ENCODE peak calls at places on chromosomes 3 and 15, in seven cellular contexts. B, Z, N, H, Y, S and O are unnamed samples.

GRCh38 chr3:183155499-183155898 is 7.0 kb downstream of the LAMP3 start:
- DNase-seq in B (no peak), N (no peak), Y (no peak), S (no peak), H (no peak), Z (no peak), O (no peak)

GRCh38 chr15:78709263-78709882 is 68.4 kb upstream of the CHRNB4 start:
- DNase-seq in Z (peak; percentile 84), N (peak; percentile 50), B (peak; percentile 34), Y (peak; percentile 41), H (peak; percentile 59), S (peak; percentile 71), O (peak; percentile 64)

GRCh38 chr3:50620420-50620819 is 3.5 kb downstream of the MAPKAPK3 start:
- DNase-seq in Z (no peak), B (no peak), S (no peak), Y (no peak), N (no peak), H (no peak), O (no peak)

GRCh38 chr15:88894819-88895767 is at the start of gene HAPLN3:
- DNase-seq in Z (peak; percentile 79), N (peak; percentile 26), B (peak; percentile 40), H (peak; percentile 77), Y (peak; percentile 32), S (no peak), O (no peak)

GRCh38 chr3:30285188-30286006 is 321.0 kb upstream of the TGFBR2 start:
- DNase-seq in H (no peak), Z (no peak), Y (no peak), B (no peak), S (no peak), N (no peak), O (no peak)

GRCh38 chr15:78347586-78348543 is 7.7 kb downstream of the CRABP1 start:
- DNase-seq in Z (no peak), B (no peak), H (no peak), S (peak; percentile 52), N (no peak), Y (no peak), O (no peak)

GRCh38 chr3:179882322-179882721 is 154.4 kb downstream of the PEX5L start:
- DNase-seq in Y (no peak), N (no peak), S (peak; percentile 76), H (peak; percentile 69), B (no peak), Z (no peak), O (no peak)

GRCh38 chr3:84547971-84548970 is 410.5 kb upstream of the CADM2 start:
- DNase-seq in H (peak; percentile 33), Z (no peak), S (peak; percentile 2), B (peak; percentile 4), N (no peak), Y (no peak), O (no peak)

GRCh38 chr3:85567074-85567676 is 608.4 kb downstream of the CADM2 start:
- DNase-seq in S (peak; percentile 52), N (no peak), Z (no peak), H (peak; percentile 20), B (peak; percentile 35), Y (no peak), O (no peak)

GRCh38 chr3:37779289-37780152 is 82.2 kb upstream of the CTDSPL start:
- DNase-seq in Y (no peak), H (peak; percentile 68), S (peak; percentile 36), B (peak; percentile 89), N (no peak), Z (no peak), O (peak; percentile 16)

GRCh38 chr15:88894348-88894818 is 961 bp downstream of the HAPLN3 start:
- DNase-seq in Y (peak; percentile 69), N (no peak), S (peak; percentile 34), H (peak; percentile 82), B (peak; percentile 51), Z (peak; percentile 85), O (peak; percentile 29)

GRCh38 chr3:166013073-166013679 is 176.0 kb upstream of the BCHE start:
- DNase-seq in B (peak; percentile 58), H (peak; percentile 5), N (no peak), S (peak; percentile 57), Z (no peak), Y (no peak), O (no peak)

GRCh38 chr3:130963878-130964277 is 62.7 kb downstream of the ASTE1 start:
- DNase-seq in H (no peak), B (peak; percentile 99), N (no peak), S (no peak), Y (no peak), Z (no peak), O (no peak)

GRCh38 chr15:78437107-78437761 is 782 bp upstream of the IREB2 start:
- DNase-seq in Y (no peak), S (no peak), N (no peak), Z (no peak), B (no peak), H (peak; percentile 56), O (no peak)

GRCh38 chr3:42701371-42702065 is 1.1 kb downstream of the HHATL start:
- DNase-seq in N (no peak), B (peak; percentile 26), S (no peak), Z (no peak), Y (no peak), H (peak; percentile 79), O (peak; percentile 0)

GRCh38 chr15:62515696-62516395 is 350.8 kb upstream of the C2CD4B start:
- DNase-seq in Y (no peak), H (no peak), Z (no peak), B (no peak), S (no peak), N (no peak), O (no peak)

GRCh38 chr3:196222876-196223595 is 6.7 kb downstream of the SLC51A start:
- DNase-seq in N (no peak), Z (no peak), S (no peak), H (no peak), Y (no peak), B (no peak), O (peak; percentile 50)

GRCh38 chr3:183730361-183730760 is 32.8 kb downstream of the YEATS2 start:
- DNase-seq in Z (no peak), B (no peak), H (no peak), Y (no peak), S (no peak), N (no peak), O (no peak)

GRCh38 chr15:69909719-69910444 is 187.8 kb downstream of the TLE3 start:
- DNase-seq in N (no peak), S (no peak), H (no peak), Y (no peak), B (no peak), Z (no peak), O (no peak)

GRCh38 chr3:105907790-105908189 is 39.0 kb upstream of the CBLB start:
- DNase-seq in Z (no peak), Y (no peak), H (peak; percentile 12), N (no peak), B (peak; percentile 47), S (no peak), O (no peak)

GRCh38 chr3:31536417-31536991 is 3.8 kb downstream of the STT3B start:
- DNase-seq in N (no peak), Y (no peak), H (no peak), Z (no peak), S (no peak), B (peak; percentile 14), O (no peak)

GRCh38 chr3:190073264-190073663 is 47.4 kb downstream of the P3H2 start:
- DNase-seq in B (no peak), N (no peak), H (no peak), S (no peak), Y (no peak), Z (peak; percentile 65), O (no peak)

GRCh38 chr3:128537091-128537703 is 44.2 kb upstream of the GATA2 start:
- DNase-seq in Y (no peak), S (no peak), Z (no peak), B (no peak), H (no peak), N (no peak), O (no peak)

GRCh38 chr15:74587924-74588323 is 27.7 kb upstream of the CLK3 start:
- DNase-seq in Z (no peak), H (no peak), B (no peak), S (no peak), N (no peak), Y (no peak), O (no peak)

GRCh38 chr15:81962438-81962837 is 83.4 kb downstream of the MEX3B start:
- DNase-seq in Z (no peak), B (no peak), H (no peak), Y (no peak), N (no peak), S (no peak), O (no peak)

GRCh38 chr3:194224536-194224935 is 88.6 kb downstream of the HES1 start:
- DNase-seq in N (no peak), B (no peak), Y (no peak), S (no peak), H (no peak), Z (no peak), O (no peak)

GRCh38 chr3:159732172-159733111 is 256.2 kb upstream of the IL12A start:
- DNase-seq in B (peak; percentile 39), Z (no peak), N (no peak), S (no peak), H (no peak), Y (no peak), O (no peak)

GRCh38 chr15:96345560-96346389 is 15.3 kb downstream of the NR2F2 start:
- DNase-seq in B (peak; percentile 87), Z (peak; percentile 96), S (peak; percentile 73), H (peak; percentile 85), Y (no peak), N (peak; percentile 34), O (peak; percentile 44)

GRCh38 chr3:184601576-184602405 is 40.2 kb downstream of the EPHB3 start:
- DNase-seq in H (no peak), Z (no peak), S (no peak), N (no peak), B (no peak), Y (no peak), O (no peak)

GRCh38 chr3:157438371-157438735 is 1.7 kb downstream of the PTX3 start:
- DNase-seq in S (peak; percentile 27), N (no peak), H (peak; percentile 7), Z (peak; percentile 29), B (peak; percentile 42), Y (no peak), O (no peak)

GRCh38 chr3:52315977-52316764 is at the start of gene DNAH1:
- DNase-seq in Z (peak; percentile 22), Y (no peak), S (no peak), N (no peak), H (no peak), B (no peak), O (no peak)

GRCh38 chr3:182717216-182717615 is 76.1 kb upstream of the ATP11B start:
- DNase-seq in B (no peak), Z (no peak), H (peak; percentile 48), S (no peak), N (no peak), Y (no peak), O (no peak)

GRCh38 chr3:49417516-49418120 is 4.7 kb downstream of the AMT start:
- DNase-seq in Z (no peak), H (no peak), B (no peak), S (no peak), Y (no peak), N (no peak), O (no peak)

GRCh38 chr3:40387001-40387894 is at the start of gene ENTPD3:
- DNase-seq in Y (no peak), N (no peak), H (no peak), S (peak; percentile 1), B (no peak), Z (peak; percentile 74), O (no peak)

GRCh38 chr3:171327441-171328174 is 132.6 kb downstream of the TNIK start:
- DNase-seq in Z (peak; percentile 39), Y (no peak), N (no peak), S (no peak), H (no peak), B (no peak), O (no peak)